ENCODE peak calls at places on chromosomes 7 and 10, in five cellular contexts. W is ecto neural progenitor cell, H is left colon, A is right lobe of liver, P is posterior vena cava. I is an unnamed sample.

GRCh38 chr7:107327986-107328569 is 141.8 kb upstream of the GPR22 start:
- DNase-seq in W (no peak), H (no peak), A (no peak), P (no peak), I (no peak)

GRCh38 chr10:121484401-121484800 is 113.8 kb downstream of the FGFR2 start:
- DNase-seq in W (no peak), H (no peak), A (no peak), P (no peak), I (no peak)

GRCh38 chr7:69668339-69668738 is 70.1 kb downstream of the AUTS2 start:
- DNase-seq in W (no peak), H (no peak), A (no peak), P (no peak), I (no peak)

GRCh38 chr7:120014920-120015465 is 258.0 kb upstream of the KCND2 start:
- DNase-seq in W (no peak), H (no peak), A (no peak), P (no peak), I (no peak)

GRCh38 chr10:132158122-132158741 is 28.5 kb upstream of the DPYSL4 start:
- DNase-seq in W (no peak), H (no peak), A (no peak), P (peak), I (no peak)

GRCh38 chr7:20591086-20591485 is 24.4 kb upstream of the ABCB5 start:
- DNase-seq in W (no peak), H (no peak), A (no peak), P (no peak), I (no peak)

GRCh38 chr7:19427944-19428343 is 280.9 kb downstream of the POLR1F start:
- DNase-seq in W (no peak), H (no peak), A (no peak), P (no peak), I (no peak)

GRCh38 chr7:66183700-66184099 is 21.4 kb upstream of the TPST1 start:
- DNase-seq in W (no peak), H (no peak), A (no peak), P (no peak), I (no peak)

GRCh38 chr10:34721201-34721840 is 93.8 kb downstream of the PARD3 start:
- DNase-seq in W (no peak), H (no peak), A (no peak), P (no peak), I (no peak)

GRCh38 chr10:21194510-21194993 is 297.4 kb upstream of the NEBL start:
- DNase-seq in W (no peak), H (peak), A (peak), P (no peak), I (peak)